ENCODE peak calls at places on chromosomes 5 and 9, in seven cellular contexts. U is foreskin fibroblast, H is AG04450, P is cardiac fibroblast, F is AG09309, X is progenitor cell of endocrine pancreas, L is endothelial cell. K is an unnamed sample.

GRCh38 chr9:97698865-97699264 is 1.7 kb upstream of the XPA start:
- DNase-seq in H (no peak), F (no peak), U (no peak), P (no peak), X (no peak), L (no peak), K (no peak)

GRCh38 chr9:97237311-97237786 is 70.1 kb upstream of the CCDC180 start:
- DNase-seq in L (peak), P (no peak), H (no peak), U (no peak), F (no peak), X (no peak), K (no peak)

GRCh38 chr5:78964889-78965288 is 20.2 kb downstream of the ARSB start:
- DNase-seq in U (peak), P (peak), L (no peak), H (peak), X (no peak), F (no peak), K (peak)

GRCh38 chr9:68733021-68733405 is 28.0 kb downstream of the PIP5K1B start:
- DNase-seq in H (no peak), X (no peak), P (no peak), L (no peak), F (no peak), U (no peak), K (no peak)

GRCh38 chr5:154356256-154356655 is 89.5 kb upstream of the SAP30L start:
- DNase-seq in U (peak), X (no peak), P (peak), F (no peak), L (no peak), H (no peak), K (no peak)

GRCh38 chr5:14105717-14106435 is 37.3 kb upstream of the TRIO start:
- DNase-seq in H (peak), L (no peak), X (no peak), U (peak), P (peak), F (peak), K (no peak)

GRCh38 chr5:2914022-2914661 is 162.7 kb upstream of the IRX2 start:
- DNase-seq in F (no peak), P (no peak), U (no peak), L (no peak), H (no peak), X (no peak), K (no peak)

GRCh38 chr9:37410354-37410861 is 12.1 kb upstream of the GRHPR start:
- DNase-seq in X (no peak), P (no peak), L (no peak), F (no peak), H (no peak), U (no peak), K (no peak)

GRCh38 chr5:168552146-168552545 is 23.0 kb downstream of the FBLL1 start:
- DNase-seq in H (peak), L (no peak), F (peak), P (peak), X (no peak), U (peak), K (no peak)

GRCh38 chr5:83029912-83030311 is 47.3 kb downstream of the TMEM167A start:
- DNase-seq in H (peak), P (peak), F (peak), L (no peak), X (no peak), U (peak), K (no peak)

GRCh38 chr5:110413856-110414255 is 312.6 kb downstream of the TMEM232 start:
- DNase-seq in F (no peak), X (no peak), H (no peak), L (no peak), P (peak), U (peak), K (no peak)

GRCh38 chr5:131264453-131265200 is 774 bp downstream of the CDC42SE2 start:
- DNase-seq in X (peak), H (no peak), F (no peak), L (peak), U (peak), P (peak), K (no peak)

GRCh38 chr5:55638455-55638854 is 73.7 kb downstream of the SLC38A9 start:
- DNase-seq in F (no peak), U (no peak), X (no peak), H (no peak), L (no peak), P (peak), K (no peak)

GRCh38 chr5:179797741-179798140 is 4.0 kb downstream of the LTC4S start:
- DNase-seq in H (no peak), F (no peak), L (no peak), P (no peak), X (no peak), U (no peak), K (no peak)

GRCh38 chr5:179796877-179797608 is 3.3 kb downstream of the LTC4S start:
- DNase-seq in F (no peak), U (no peak), P (no peak), X (no peak), H (no peak), L (no peak), K (no peak)

GRCh38 chr5:179794575-179794974 is 789 bp downstream of the LTC4S start:
- DNase-seq in L (no peak), P (no peak), F (no peak), U (no peak), X (no peak), H (no peak), K (no peak)

GRCh38 chr5:179795049-179795862 is 1.5 kb downstream of the LTC4S start:
- DNase-seq in P (no peak), L (no peak), H (no peak), X (no peak), F (no peak), U (no peak), K (peak)

GRCh38 chr5:179795863-179796833 is 2.4 kb downstream of the LTC4S start:
- DNase-seq in X (peak), U (peak), L (peak), P (peak), F (no peak), H (no peak), K (peak)
- TF ChIP-seq CTCF in X (peak), U (peak), L (peak), P (peak), F (peak), H (peak), K (peak)

GRCh38 chr5:6583049-6583880 is 49.6 kb downstream of the NSUN2 start:
- DNase-seq in X (peak), U (peak), P (peak), H (no peak), F (no peak), L (peak), K (peak)
- TF ChIP-seq CTCF in X (peak), U (peak), P (peak), H (peak), F (peak), L (no peak), K (no peak)

GRCh38 chr5:144196612-144197011 is 25.9 kb downstream of the KCTD16 start:
- DNase-seq in U (no peak), X (no peak), L (no peak), F (no peak), H (no peak), P (no peak), K (no peak)
- TF ChIP-seq CTCF in U (no peak), X (peak), L (peak), F (no peak), H (no peak), P (no peak), K (no peak)

DNA sequence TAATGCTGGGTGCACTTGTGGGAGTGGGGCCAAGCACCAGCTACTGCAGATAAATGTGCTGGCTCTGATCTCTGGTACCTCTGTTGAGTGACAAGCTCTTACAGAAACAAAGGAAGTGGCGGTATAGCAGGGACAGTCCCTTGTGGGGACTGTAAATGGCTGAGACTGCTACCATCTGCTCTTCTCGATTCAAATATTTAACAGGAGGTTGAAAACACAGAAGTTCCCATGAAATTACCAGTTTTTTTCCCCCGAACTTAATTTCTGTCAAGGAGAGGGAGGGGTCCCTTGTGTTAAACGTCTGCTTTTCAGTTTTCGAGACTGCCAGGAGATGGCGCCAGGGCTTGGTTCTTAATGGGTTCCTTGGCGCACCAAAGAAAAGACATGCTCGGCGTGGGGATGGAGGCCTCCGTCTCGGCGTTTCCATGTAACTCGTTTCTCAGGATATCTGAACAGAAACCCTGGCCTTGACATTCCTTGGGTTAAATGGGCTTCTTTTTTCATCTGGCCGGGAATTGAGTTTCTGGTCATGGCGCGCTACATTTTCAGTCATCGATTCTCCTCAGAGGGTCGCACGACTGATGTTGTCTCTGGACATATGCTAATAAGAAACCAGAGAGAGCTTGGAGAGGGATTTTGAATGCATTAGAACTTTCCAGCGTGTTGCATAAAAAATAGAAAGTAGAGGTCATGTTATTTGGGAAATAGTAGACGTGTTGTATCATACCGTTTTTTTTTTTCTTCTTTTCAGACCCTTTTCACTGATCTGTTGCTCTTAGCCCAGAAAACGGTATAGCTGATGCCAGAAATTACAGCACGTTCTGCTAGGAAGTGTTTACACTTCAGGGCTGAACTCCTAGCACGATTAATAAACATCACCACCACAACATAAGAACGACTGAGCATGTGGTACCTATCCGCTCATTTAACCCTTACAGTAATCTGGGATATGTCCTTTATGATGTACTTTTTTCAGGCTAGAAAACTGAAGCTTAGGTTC is 64.0 kb downstream of the CARTPT start:
- DNase-seq in L (peak), U (peak), P (peak), F (no peak), H (peak), X (peak), K (peak)
- TF ChIP-seq CTCF in L (peak), U (peak), P (peak), F (peak), H (peak), X (peak), K (peak)

GRCh38 chr9:4742246-4742645 is 1.2 kb upstream of the AK3 start:
- DNase-seq in H (no peak), X (no peak), P (no peak), U (peak), F (no peak), L (no peak), K (no peak)

GRCh38 chr9:4741365-4742031 is 496 bp upstream of the AK3 start:
- DNase-seq in X (no peak), L (peak), H (no peak), P (peak), F (no peak), U (peak), K (no peak)

GRCh38 chr9:4739587-4740372 is 1.2 kb downstream of the AK3 start:
- DNase-seq in U (peak), X (no peak), L (no peak), P (peak), H (no peak), F (no peak), K (peak)

GRCh38 chr9:4740373-4740622 is 704 bp downstream of the AK3 start:
- DNase-seq in F (no peak), H (no peak), P (peak), U (peak), X (no peak), L (no peak), K (no peak)

DNA sequence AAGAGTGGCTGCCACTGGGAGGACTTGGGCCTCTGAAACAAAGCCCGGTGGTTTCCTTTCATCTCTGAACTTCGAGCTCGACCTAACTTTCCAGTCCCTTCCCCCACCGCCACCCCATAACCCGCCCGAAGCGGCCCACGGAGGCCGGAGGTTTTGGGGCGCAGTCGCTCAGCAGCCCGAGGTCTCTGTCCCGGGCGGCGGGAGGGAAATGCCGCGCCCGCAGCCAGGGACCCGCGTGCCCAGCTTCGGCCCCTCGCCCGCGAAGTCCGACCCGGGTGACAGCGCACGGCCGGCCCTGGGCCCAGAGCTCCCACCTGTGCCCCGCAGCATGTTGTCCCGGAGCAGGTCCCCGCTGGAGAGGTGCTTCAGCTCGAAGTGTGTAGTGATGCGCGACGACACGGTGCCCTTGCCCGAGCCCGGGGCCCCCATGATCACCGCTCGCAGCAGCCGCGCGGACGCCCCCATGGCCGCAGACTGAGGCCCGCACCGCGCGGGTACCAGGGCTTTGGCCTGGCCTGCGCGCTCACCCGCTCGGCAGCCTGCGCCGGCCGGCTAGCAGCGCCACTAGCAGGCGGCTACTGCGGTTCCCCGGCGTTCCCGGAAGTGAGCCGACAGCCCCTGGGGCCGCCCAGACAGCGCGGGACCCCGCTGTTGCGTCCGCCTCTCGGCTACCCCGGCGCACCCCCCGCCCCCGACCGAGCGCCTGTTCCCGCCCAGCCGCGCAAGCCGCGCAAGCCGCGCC is at the start of gene AK3:
- DNase-seq in H (peak), X (peak), P (peak), L (peak), F (peak), U (peak), K (peak)
- TF ChIP-seq CTCF in H (peak), X (peak), P (no peak), L (no peak), F (no peak), U (no peak), K (peak)

GRCh38 chr9:129378241-129378661 is 200.2 kb upstream of the IER5L start:
- DNase-seq in L (no peak), F (no peak), H (no peak), X (no peak), P (no peak), U (no peak), K (no peak)
- TF ChIP-seq CTCF in L (no peak), F (no peak), H (no peak), X (no peak), P (no peak), U (no peak), K (no peak)

DNA sequence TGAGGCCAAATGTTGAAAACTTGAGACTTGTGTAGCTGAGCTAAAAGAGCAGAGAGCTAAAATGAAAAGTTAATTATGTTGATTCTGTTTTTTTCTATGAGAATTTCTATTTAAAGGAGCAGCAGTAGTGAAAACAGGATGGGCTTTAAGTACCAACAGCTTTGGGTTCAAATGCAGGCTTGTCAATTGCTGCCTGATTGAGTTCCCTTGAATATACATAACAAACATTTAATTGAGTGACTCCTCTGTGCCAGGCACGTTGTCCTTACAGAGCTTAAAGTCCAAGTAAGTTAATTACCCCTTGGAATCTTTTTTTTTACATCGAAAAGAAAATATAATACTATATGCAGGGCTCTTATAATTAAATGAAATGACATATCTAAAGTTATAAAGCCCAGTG is 38.5 kb downstream of the PPP2R2B start:
- DNase-seq in X (no peak), P (no peak), U (no peak), F (no peak), H (no peak), L (no peak), K (no peak)
- TF ChIP-seq CTCF in X (no peak), P (no peak), U (no peak), F (no peak), H (no peak), L (no peak), K (no peak)

DNA sequence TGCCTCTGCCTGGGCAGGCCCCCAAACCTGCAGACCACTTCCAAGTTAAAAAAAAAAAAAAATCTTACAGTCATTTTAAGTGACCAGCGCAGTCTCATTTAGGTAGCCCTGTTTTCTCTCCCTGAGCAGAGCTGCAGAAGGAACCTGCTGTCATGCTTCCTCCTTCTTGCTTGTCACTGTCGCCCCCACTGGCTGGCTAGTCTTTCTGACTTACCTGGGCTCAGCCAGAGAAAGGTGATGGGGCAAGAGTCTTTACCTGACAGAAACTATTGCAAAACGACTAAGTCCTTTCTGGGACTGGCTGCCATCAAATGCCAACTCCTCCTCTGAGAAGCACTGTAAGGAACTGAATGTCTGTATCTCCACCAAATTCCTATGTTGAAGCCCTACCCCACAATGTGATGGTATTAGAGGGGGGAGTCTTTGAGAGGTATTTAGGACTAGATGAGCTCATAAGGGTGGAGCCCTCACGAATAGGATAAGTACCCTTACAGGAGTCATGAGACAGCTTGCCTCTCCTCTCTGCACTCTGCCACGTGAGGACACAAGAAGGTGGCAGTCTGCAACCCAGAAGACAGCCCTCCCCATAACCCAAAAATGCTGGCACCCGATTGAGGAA is 58.4 kb upstream of the SHC3 start:
- DNase-seq in X (no peak), L (no peak), U (no peak), H (no peak), P (no peak), F (no peak), K (no peak)
- TF ChIP-seq CTCF in X (no peak), L (no peak), U (no peak), H (no peak), P (no peak), F (no peak), K (no peak)

GRCh38 chr5:114221807-114222206 is 140.1 kb upstream of the KCNN2 start:
- DNase-seq in P (no peak), H (no peak), F (no peak), X (no peak), L (no peak), U (no peak), K (no peak)

DNA sequence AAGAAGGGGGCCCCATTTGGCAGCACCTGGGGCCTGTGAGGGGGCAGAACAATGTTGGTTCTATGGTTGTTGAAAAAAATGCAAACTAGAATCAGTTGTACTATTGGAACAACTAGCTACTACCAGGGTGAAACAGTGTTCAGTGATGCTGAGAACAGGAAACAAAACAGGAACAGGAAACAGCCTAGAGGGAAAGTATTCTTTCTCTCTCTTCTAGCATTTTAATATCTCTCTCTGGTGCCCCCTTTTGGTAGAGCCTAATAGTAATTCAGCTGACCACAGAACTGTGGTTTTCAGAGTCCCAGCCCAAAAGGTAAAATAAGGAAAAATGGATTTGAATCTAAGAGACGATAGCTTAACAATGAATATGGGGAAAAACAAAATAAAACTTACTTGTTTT is 138.0 kb upstream of the KCNN2 start:
- DNase-seq in X (no peak), H (no peak), P (peak), L (peak), U (no peak), F (no peak), K (no peak)
- TF ChIP-seq CTCF in X (peak), H (peak), P (peak), L (peak), U (peak), F (no peak), K (no peak)